ENCODE peak calls at places on chromosomes 16 and 17, in eight cellular contexts. R is spleen, C is A549, N is AG09309, O is prostate gland, M is BJ, Z is AG04450, B is tibial artery. A is an unnamed sample.

GRCh38 chr16:23848958-23849357 is 13.2 kb downstream of the PRKCB start:
- DNase-seq in R (no peak), C (no peak), N (no peak), O (no peak), M (no peak), Z (no peak), B (no peak), A (no peak)

GRCh38 chr17:73371285-73371684 is 59.5 kb upstream of the CDC42EP4 start:
- DNase-seq in R (no peak), C (no peak), N (peak), O (no peak), M (peak), Z (peak), B (no peak), A (peak)

GRCh38 chr17:46742539-46743270 is 75.8 kb downstream of the WNT3 start:
- DNase-seq in R (no peak), C (peak), N (peak), O (no peak), M (peak), Z (peak), B (no peak), A (peak)

GRCh38 chr16:12781777-12782176 is 21.9 kb downstream of the CPPED1 start:
- DNase-seq in R (no peak), C (no peak), N (no peak), O (no peak), M (no peak), Z (no peak), B (no peak), A (no peak)

GRCh38 chr17:82487898-82488297 is 29.4 kb downstream of the NARF start:
- DNase-seq in R (no peak), C (no peak), N (no peak), O (no peak), M (no peak), Z (no peak), B (no peak), A (no peak)

GRCh38 chr17:933168-934083 is 46.1 kb downstream of the NXN start:
- DNase-seq in R (no peak), C (peak), N (peak), O (peak), M (peak), Z (peak), B (no peak), A (peak)

GRCh38 chr16:5615868-5616642 is 518.5 kb upstream of the EEF2KMT start:
- DNase-seq in R (peak), C (peak), N (no peak), O (no peak), M (no peak), Z (no peak), B (no peak), A (peak)

GRCh38 chr16:89184685-89185061 is 13.1 kb downstream of the CDH15 start:
- DNase-seq in R (no peak), C (no peak), N (no peak), O (no peak), M (no peak), Z (no peak), B (no peak), A (no peak)

GRCh38 chr17:57662644-57663308 is 82.3 kb downstream of the CCDC182 start:
- DNase-seq in R (peak), C (peak), N (peak), O (peak), M (peak), Z (peak), B (peak), A (peak)

GRCh38 chr17:79620207-79621038 is 9.6 kb upstream of the RBFOX3 start:
- DNase-seq in R (peak), C (no peak), N (no peak), O (no peak), M (no peak), Z (no peak), B (peak), A (no peak)

GRCh38 chr17:39736319-39737165 is 1.2 kb upstream of the GRB7 start:
- DNase-seq in R (no peak), C (peak), N (no peak), O (no peak), M (no peak), Z (no peak), B (no peak), A (no peak)

GRCh38 chr16:79564594-79565210 is 35.8 kb downstream of the MAF start:
- DNase-seq in R (no peak), C (no peak), N (no peak), O (no peak), M (no peak), Z (no peak), B (no peak), A (no peak)

GRCh38 chr17:82962163-82962720 is 117.2 kb upstream of the METRNL start:
- DNase-seq in R (peak), C (no peak), N (peak), O (no peak), M (no peak), Z (no peak), B (no peak), A (no peak)

GRCh38 chr17:61323015-61323379 is 76.6 kb upstream of the TBX2 start:
- DNase-seq in R (no peak), C (no peak), N (no peak), O (no peak), M (no peak), Z (no peak), B (no peak), A (peak)

GRCh38 chr17:75864448-75864871 is 9.3 kb upstream of the WBP2 start:
- DNase-seq in R (peak), C (no peak), N (no peak), O (no peak), M (peak), Z (peak), B (peak), A (peak)

GRCh38 chr16:20899503-20900298 is 457 bp downstream of the DCUN1D3 start:
- DNase-seq in R (peak), C (peak), N (no peak), O (no peak), M (no peak), Z (no peak), B (peak), A (no peak)

GRCh38 chr17:7208027-7208571 is 11.5 kb downstream of the DLG4 start:
- DNase-seq in R (no peak), C (no peak), N (no peak), O (no peak), M (no peak), Z (no peak), B (no peak), A (no peak)

GRCh38 chr17:75639771-75640555 is 6.7 kb downstream of the SMIM5 start:
- DNase-seq in R (peak), C (no peak), N (no peak), O (peak), M (no peak), Z (no peak), B (no peak), A (no peak)

GRCh38 chr16:81921873-81922584 is 89.2 kb downstream of the SDR42E1 start:
- DNase-seq in R (no peak), C (no peak), N (no peak), O (no peak), M (no peak), Z (no peak), B (no peak), A (no peak)

GRCh38 chr16:87501117-87501516 is 8.3 kb upstream of the ZCCHC14 start:
- DNase-seq in R (peak), C (no peak), N (no peak), O (no peak), M (no peak), Z (no peak), B (no peak), A (no peak)

GRCh38 chr17:81199482-81199830 is 23.3 kb downstream of the CEP131 start:
- DNase-seq in R (no peak), C (no peak), N (no peak), O (no peak), M (no peak), Z (no peak), B (no peak), A (no peak)
- H3K4me3 ChIP-seq in R (no peak), C (no peak), N (no peak), O (no peak), M (no peak), Z (no peak), B (no peak), A (no peak)

GRCh38 chr17:44385287-44386181 is 3.9 kb downstream of the ITGA2B start:
- DNase-seq in R (peak), C (peak), N (no peak), O (peak), M (peak), Z (peak), B (peak), A (peak)
- TF ChIP-seq CTCF in R (no peak), C (peak), N (no peak), O (peak), M (peak), Z (peak), B (peak), A (peak)

DNA sequence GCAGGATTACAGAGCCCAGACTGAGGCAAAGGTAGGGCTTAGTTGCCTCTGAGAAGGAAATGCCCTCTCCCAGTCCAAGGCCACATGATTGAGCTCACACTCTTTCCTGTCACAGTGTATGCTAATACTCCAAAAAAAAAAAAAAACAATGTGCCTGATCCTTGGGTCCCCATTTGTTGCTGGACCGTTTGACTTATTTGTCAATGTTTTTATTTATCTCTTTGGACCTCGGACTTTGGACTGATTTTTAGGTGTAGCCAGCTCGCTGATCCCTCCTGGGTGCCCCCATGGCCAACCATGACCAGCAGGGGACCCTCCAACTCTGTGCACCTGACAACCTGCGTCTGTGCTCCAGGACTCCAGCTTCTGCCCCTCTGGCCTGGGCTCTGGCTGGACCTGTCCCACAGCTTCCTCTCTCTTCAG is 622 bp upstream of the CCL16 start:
- DNase-seq in R (no peak), C (no peak), N (no peak), O (no peak), M (no peak), Z (no peak), B (no peak), A (no peak)
- H3K4me3 ChIP-seq in R (no peak), C (no peak), N (no peak), O (no peak), M (no peak), Z (no peak), B (no peak), A (no peak)

DNA sequence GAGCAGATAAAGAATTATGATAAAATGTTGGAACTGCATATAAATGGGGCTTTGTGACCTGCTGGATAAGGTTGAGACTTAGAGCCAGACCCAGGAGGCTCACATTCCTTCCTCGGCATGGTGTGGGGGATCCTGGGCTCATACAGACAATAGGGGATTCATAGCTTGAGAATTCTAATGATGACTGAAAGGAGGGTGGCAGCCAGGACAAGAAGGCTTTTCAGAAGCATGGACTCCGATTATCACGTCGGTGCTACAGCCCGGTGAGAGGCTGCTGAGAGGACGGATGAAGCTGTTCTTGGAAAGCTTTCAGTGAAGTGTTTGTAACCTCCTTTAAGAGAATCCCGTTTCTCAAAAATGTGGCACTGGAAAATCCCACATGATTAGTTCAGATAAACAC is 167.2 kb downstream of the ANKFN1 start:
- DNase-seq in R (no peak), C (no peak), N (no peak), O (no peak), M (no peak), Z (no peak), B (no peak), A (no peak)
- TF ChIP-seq CTCF in R (no peak), C (no peak), N (no peak), O (no peak), M (no peak), Z (no peak), B (no peak), A (no peak)

GRCh38 chr16:3158498-3159314 is 23.9 kb downstream of the ZNF213 start:
- DNase-seq in R (peak), C (peak), N (no peak), O (peak), M (no peak), Z (no peak), B (peak), A (peak)

GRCh38 chr16:3158014-3158497 is 23.2 kb downstream of the ZNF213 start:
- DNase-seq in R (no peak), C (no peak), N (no peak), O (peak), M (no peak), Z (no peak), B (no peak), A (peak)

GRCh38 chr16:3165111-3165822 is 22.7 kb upstream of the OR1F1 start:
- DNase-seq in R (peak), C (no peak), N (no peak), O (no peak), M (no peak), Z (no peak), B (no peak), A (no peak)

GRCh38 chr16:3164121-3164991 is 23.6 kb upstream of the OR1F1 start:
- DNase-seq in R (peak), C (no peak), N (no peak), O (no peak), M (no peak), Z (no peak), B (no peak), A (no peak)

DNA sequence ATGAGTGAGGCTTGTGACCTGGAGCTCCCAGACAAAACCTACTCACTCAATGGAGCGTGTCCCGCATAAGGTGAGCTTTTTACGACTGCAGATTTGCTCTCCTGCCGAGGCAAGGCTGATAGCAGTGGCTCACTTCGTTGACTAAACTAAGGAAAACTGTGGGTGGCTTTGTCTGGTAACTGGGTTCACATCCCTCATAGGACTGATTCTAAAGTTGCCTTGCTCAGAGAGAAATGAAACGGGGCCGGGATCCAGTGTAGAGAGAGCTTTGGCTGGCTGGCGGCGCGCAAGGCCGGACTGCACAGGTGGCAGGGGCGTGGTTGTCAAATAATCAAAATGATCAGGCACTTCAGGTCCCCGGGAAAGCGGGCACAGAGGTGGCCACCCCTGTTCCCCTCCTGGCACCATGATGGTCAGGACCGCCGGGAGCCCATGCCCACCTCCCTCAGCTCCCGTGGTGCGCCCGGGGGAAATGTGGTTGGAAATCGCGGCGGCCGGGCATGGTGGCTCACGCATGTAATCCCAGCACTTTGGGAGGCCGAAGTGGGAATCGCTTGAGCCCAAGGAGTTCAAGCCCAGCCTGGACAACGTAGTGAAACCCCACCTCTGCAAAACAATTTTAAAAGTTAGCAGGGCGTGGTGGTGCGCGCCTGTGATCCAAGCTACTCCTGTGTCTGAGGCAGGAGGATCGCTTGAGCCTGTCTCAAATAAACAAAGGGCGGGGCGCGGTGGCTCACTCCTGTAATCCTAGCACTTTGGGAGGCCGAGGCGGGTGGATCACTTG is 26.6 kb upstream of the OR1F1 start:
- DNase-seq in R (peak), C (peak), N (no peak), O (no peak), M (no peak), Z (no peak), B (no peak), A (no peak)
- H3K4me3 ChIP-seq in R (no peak), C (peak), N (no peak), O (no peak), M (no peak), Z (no peak), B (no peak), A (no peak)

GRCh38 chr16:72646615-72647014 is 401.3 kb downstream of the ZFHX3 start:
- DNase-seq in R (no peak), C (no peak), N (no peak), O (no peak), M (no peak), Z (no peak), B (no peak), A (no peak)

GRCh38 chr16:72644911-72645310 is 403.0 kb downstream of the ZFHX3 start:
- DNase-seq in R (no peak), C (no peak), N (no peak), O (no peak), M (no peak), Z (no peak), B (no peak), A (no peak)

GRCh38 chr16:72649254-72649944 is 398.5 kb downstream of the ZFHX3 start:
- DNase-seq in R (no peak), C (no peak), N (no peak), O (no peak), M (no peak), Z (no peak), B (no peak), A (no peak)

DNA sequence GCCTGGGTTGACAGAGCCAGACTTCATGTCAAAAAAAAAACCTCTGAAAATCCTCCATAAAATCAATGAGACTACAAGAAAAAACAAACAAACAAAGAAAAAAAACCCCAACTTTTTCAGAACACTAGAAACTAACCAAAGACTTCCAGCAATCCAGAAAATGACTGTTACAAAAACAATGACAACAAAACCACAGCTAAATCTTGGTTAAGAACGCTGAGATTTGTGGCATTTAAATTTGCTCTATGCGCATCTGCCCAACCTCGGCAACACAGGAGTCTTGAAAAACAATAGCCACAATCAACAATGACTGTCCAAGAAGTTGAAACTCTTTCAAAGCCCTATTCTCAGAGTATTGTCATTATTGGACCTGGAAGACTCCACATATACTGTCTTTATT is 402.4 kb downstream of the ZFHX3 start:
- DNase-seq in R (no peak), C (no peak), N (no peak), O (no peak), M (no peak), Z (no peak), B (no peak), A (no peak)
- TF ChIP-seq CTCF in R (no peak), C (no peak), N (no peak), O (no peak), M (no peak), Z (no peak), B (no peak), A (no peak)

A was measured in cardiac fibroblast.